ENCODE peak calls at places on chromosome 18, in four cellular contexts. One of them, this sample, is unnamed.

GRCh38 chr18:44687421-44687820 is 6.7 kb downstream of the SETBP1 start:
- DNase-seq in psoas muscle: no peak
- DNase-seq in astrocyte of the spinal cord: no peak
- DNase-seq in CD8-positive, alpha-beta T cell: no peak
- DNase-seq in this sample: no peak

GRCh38 chr18:27713037-27713726 is 463.7 kb downstream of the CDH2 start:
- DNase-seq in psoas muscle: no peak
- DNase-seq in CD8-positive, alpha-beta T cell: no peak
- DNase-seq in astrocyte of the spinal cord: peak; percentile 59
- DNase-seq in this sample: no peak

GRCh38 chr18:78768655-78769501 is 210.7 kb upstream of the SALL3 start:
- DNase-seq in astrocyte of the spinal cord: no peak
- DNase-seq in CD8-positive, alpha-beta T cell: no peak
- DNase-seq in psoas muscle: no peak
- DNase-seq in this sample: no peak

GRCh38 chr18:41713969-41714700 is 240.9 kb upstream of the PIK3C3 start:
- DNase-seq in psoas muscle: no peak
- DNase-seq in CD8-positive, alpha-beta T cell: no peak
- DNase-seq in astrocyte of the spinal cord: no peak
- DNase-seq in this sample: no peak

GRCh38 chr18:34978533-34978893 is 62.7 kb upstream of the MAPRE2 start:
- DNase-seq in astrocyte of the spinal cord: no peak
- DNase-seq in CD8-positive, alpha-beta T cell: no peak
- DNase-seq in psoas muscle: no peak
- DNase-seq in this sample: no peak

GRCh38 chr18:7452331-7452730 is 114.8 kb upstream of the PTPRM start:
- DNase-seq in astrocyte of the spinal cord: peak; percentile 9
- DNase-seq in psoas muscle: no peak
- DNase-seq in CD8-positive, alpha-beta T cell: no peak
- DNase-seq in this sample: no peak

GRCh38 chr18:26656944-26657536 is 108.7 kb upstream of the KCTD1 start:
- DNase-seq in astrocyte of the spinal cord: peak; percentile 71
- DNase-seq in CD8-positive, alpha-beta T cell: no peak
- DNase-seq in psoas muscle: peak; percentile 75
- DNase-seq in this sample: no peak

GRCh38 chr18:741931-742512 is 29.6 kb upstream of the ENOSF1 start:
- DNase-seq in CD8-positive, alpha-beta T cell: no peak
- DNase-seq in astrocyte of the spinal cord: peak; percentile 60
- DNase-seq in psoas muscle: no peak
- DNase-seq in this sample: peak; percentile 12

GRCh38 chr18:27057459-27058302 is 127.4 kb downstream of the CHST9 start:
- DNase-seq in CD8-positive, alpha-beta T cell: no peak
- DNase-seq in psoas muscle: no peak
- DNase-seq in astrocyte of the spinal cord: no peak
- DNase-seq in this sample: no peak

GRCh38 chr18:58867281-58867961 is 2.7 kb downstream of the ZNF532 start:
- DNase-seq in astrocyte of the spinal cord: peak; percentile 52
- DNase-seq in psoas muscle: no peak
- DNase-seq in CD8-positive, alpha-beta T cell: no peak
- DNase-seq in this sample: no peak

GRCh38 chr18:43034683-43035500 is 80.6 kb downstream of the RIT2 start:
- DNase-seq in psoas muscle: no peak
- DNase-seq in CD8-positive, alpha-beta T cell: no peak
- DNase-seq in astrocyte of the spinal cord: no peak
- DNase-seq in this sample: no peak

GRCh38 chr18:27113358-27113757 is 71.8 kb downstream of the CHST9 start:
- DNase-seq in astrocyte of the spinal cord: no peak
- DNase-seq in CD8-positive, alpha-beta T cell: no peak
- DNase-seq in psoas muscle: no peak
- DNase-seq in this sample: no peak

GRCh38 chr18:41391616-41392610 is 563.1 kb upstream of the PIK3C3 start:
- DNase-seq in astrocyte of the spinal cord: peak; percentile 75
- DNase-seq in CD8-positive, alpha-beta T cell: no peak
- DNase-seq in psoas muscle: peak; percentile 12
- DNase-seq in this sample: no peak

GRCh38 chr18:44423826-44424225 is 256.9 kb upstream of the SETBP1 start:
- DNase-seq in astrocyte of the spinal cord: no peak
- DNase-seq in psoas muscle: no peak
- DNase-seq in CD8-positive, alpha-beta T cell: no peak
- DNase-seq in this sample: no peak

GRCh38 chr18:78507217-78507616 is 472.4 kb upstream of the SALL3 start:
- DNase-seq in CD8-positive, alpha-beta T cell: no peak
- DNase-seq in psoas muscle: no peak
- DNase-seq in astrocyte of the spinal cord: no peak
- DNase-seq in this sample: no peak

GRCh38 chr18:51195602-51196115 is 1.8 kb downstream of the MEX3C start:
- DNase-seq in CD8-positive, alpha-beta T cell: peak; percentile 13
- DNase-seq in psoas muscle: no peak
- DNase-seq in astrocyte of the spinal cord: peak; percentile 69
- DNase-seq in this sample: no peak

GRCh38 chr18:40813116-40813515 is 1141.9 kb upstream of the PIK3C3 start:
- DNase-seq in astrocyte of the spinal cord: no peak
- DNase-seq in psoas muscle: no peak
- DNase-seq in CD8-positive, alpha-beta T cell: no peak
- DNase-seq in this sample: no peak

GRCh38 chr18:14948163-14948540 is 200.2 kb downstream of the ANKRD30B start:
- DNase-seq in CD8-positive, alpha-beta T cell: no peak
- DNase-seq in psoas muscle: no peak
- DNase-seq in astrocyte of the spinal cord: no peak
- DNase-seq in this sample: no peak

GRCh38 chr18:34767601-34768027 is 57.5 kb downstream of the DTNA start:
- DNase-seq in psoas muscle: no peak
- DNase-seq in astrocyte of the spinal cord: peak; percentile 88
- DNase-seq in CD8-positive, alpha-beta T cell: no peak
- DNase-seq in this sample: peak; percentile 40

GRCh38 chr18:68275616-68276015 is 439.3 kb downstream of the TMX3 start:
- DNase-seq in astrocyte of the spinal cord: peak; percentile 89
- DNase-seq in CD8-positive, alpha-beta T cell: no peak
- DNase-seq in psoas muscle: no peak
- DNase-seq in this sample: peak; percentile 22

GRCh38 chr18:7158201-7158600 is 40.6 kb upstream of the LAMA1 start:
- DNase-seq in CD8-positive, alpha-beta T cell: no peak
- DNase-seq in astrocyte of the spinal cord: peak; percentile 52
- DNase-seq in psoas muscle: no peak
- DNase-seq in this sample: no peak

GRCh38 chr18:24427484-24427883 is 1.0 kb downstream of the IMPACT start:
- DNase-seq in CD8-positive, alpha-beta T cell: no peak
- DNase-seq in astrocyte of the spinal cord: peak; percentile 7
- DNase-seq in psoas muscle: no peak
- DNase-seq in this sample: no peak
- TF ChIP-seq CTCF in CD8-positive, alpha-beta T cell: no peak
- TF ChIP-seq CTCF in astrocyte of the spinal cord: no peak
- TF ChIP-seq CTCF in psoas muscle: no peak
- TF ChIP-seq CTCF in this sample: no peak

GRCh38 chr18:63107171-63107850 is 212.3 kb downstream of the BCL2 start:
- DNase-seq in CD8-positive, alpha-beta T cell: no peak
- DNase-seq in psoas muscle: no peak
- DNase-seq in astrocyte of the spinal cord: no peak
- DNase-seq in this sample: no peak

GRCh38 chr18:63109789-63110188 is 209.8 kb downstream of the BCL2 start:
- DNase-seq in astrocyte of the spinal cord: no peak
- DNase-seq in psoas muscle: no peak
- DNase-seq in CD8-positive, alpha-beta T cell: no peak
- DNase-seq in this sample: no peak

GRCh38 chr18:63107931-63108330 is 211.6 kb downstream of the BCL2 start:
- DNase-seq in CD8-positive, alpha-beta T cell: no peak
- DNase-seq in astrocyte of the spinal cord: no peak
- DNase-seq in psoas muscle: no peak
- DNase-seq in this sample: no peak

GRCh38 chr18:63105636-63106316 is 213.8 kb downstream of the BCL2 start:
- DNase-seq in CD8-positive, alpha-beta T cell: no peak
- DNase-seq in psoas muscle: no peak
- DNase-seq in astrocyte of the spinal cord: no peak
- DNase-seq in this sample: no peak

GRCh38 chr18:63106727-63107126 is 212.8 kb downstream of the BCL2 start:
- DNase-seq in CD8-positive, alpha-beta T cell: no peak
- DNase-seq in psoas muscle: no peak
- DNase-seq in astrocyte of the spinal cord: no peak
- DNase-seq in this sample: no peak
- H3K4me3 ChIP-seq in CD8-positive, alpha-beta T cell: no peak overlapping the region
- H3K4me3 ChIP-seq in psoas muscle: no peak overlapping the region
- H3K4me3 ChIP-seq in astrocyte of the spinal cord: no peak overlapping the region
- H3K4me3 ChIP-seq in this sample: no peak overlapping the region

DNA sequence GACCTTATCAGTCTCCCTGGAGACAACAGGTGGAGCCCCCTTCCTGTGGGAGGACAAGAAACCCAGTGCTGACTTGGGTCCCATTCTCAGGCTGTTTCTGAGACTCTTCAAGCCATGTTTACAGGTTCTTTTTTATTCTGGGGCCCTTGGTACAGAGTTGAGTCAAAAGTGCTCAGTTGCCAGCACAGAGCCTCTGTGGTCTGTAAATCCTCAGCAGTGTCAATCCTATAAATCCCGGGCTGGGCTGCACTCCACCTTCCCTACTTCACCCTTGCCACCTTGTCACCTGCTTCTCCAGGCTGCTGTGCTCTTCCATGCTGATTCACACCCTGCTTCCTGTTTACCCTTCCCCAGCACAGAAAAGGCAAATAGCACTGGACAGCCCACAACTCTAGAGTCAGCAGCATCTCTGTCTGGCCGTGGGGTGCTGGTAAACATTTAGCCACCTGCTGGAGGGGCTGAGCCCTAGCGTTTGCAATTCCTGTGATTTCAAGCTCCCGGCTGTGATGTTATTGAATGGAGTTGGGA is 74.7 kb downstream of the TNFRSF11A start:
- DNase-seq in psoas muscle: no peak
- DNase-seq in astrocyte of the spinal cord: no peak
- DNase-seq in CD8-positive, alpha-beta T cell: no peak
- DNase-seq in this sample: no peak
- TF ChIP-seq CTCF in psoas muscle: no peak
- TF ChIP-seq CTCF in astrocyte of the spinal cord: peak; percentile 28
- TF ChIP-seq CTCF in CD8-positive, alpha-beta T cell: no peak
- TF ChIP-seq CTCF in this sample: peak; percentile 55

DNA sequence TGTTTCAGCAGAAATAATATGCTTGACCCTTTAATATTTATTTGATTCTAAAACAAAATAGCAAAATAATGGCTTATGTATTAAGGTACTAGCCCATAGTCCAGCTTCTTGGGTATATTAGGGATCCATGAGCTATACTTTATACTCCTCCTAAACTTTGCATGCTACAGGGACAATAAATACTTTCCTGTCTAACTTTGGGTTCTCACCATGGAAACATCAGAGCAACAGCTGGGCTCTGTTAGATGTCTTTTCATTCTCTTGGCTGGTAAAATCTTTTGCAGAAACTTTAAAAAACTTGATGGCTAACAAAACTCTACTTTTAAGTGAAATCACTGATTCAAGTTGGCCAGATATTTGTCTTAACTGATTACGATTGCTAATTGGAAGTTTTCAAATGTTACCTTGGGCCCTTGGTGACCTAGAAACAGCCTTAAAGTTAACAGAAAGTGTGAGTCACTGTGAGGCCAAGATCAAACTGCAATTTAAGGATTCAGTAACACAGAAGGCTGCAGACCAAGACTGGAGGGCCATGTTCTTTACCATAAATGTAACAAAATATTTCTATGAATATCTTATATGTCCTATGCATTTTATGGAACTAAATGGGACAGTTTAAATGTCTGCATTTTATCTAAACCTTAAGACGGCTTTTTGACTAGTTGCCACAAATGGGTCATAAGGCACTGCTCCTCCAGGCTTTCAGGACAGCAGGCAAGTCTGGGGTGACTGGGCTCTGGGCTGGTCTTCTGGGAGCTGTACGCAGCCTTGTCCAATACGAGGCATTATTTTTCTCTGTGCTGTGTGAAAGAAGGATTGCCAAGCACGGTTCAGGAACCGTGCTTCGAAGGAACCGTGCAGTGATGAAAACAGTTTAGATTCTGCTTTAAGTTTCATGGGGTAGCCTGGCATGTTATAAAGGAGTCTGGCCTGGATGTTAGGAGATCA is 188.5 kb downstream of the TPGS2 start:
- DNase-seq in astrocyte of the spinal cord: no peak
- DNase-seq in CD8-positive, alpha-beta T cell: no peak
- DNase-seq in psoas muscle: no peak
- DNase-seq in this sample: no peak
- H3K4me3 ChIP-seq in astrocyte of the spinal cord: no peak overlapping the region
- H3K4me3 ChIP-seq in CD8-positive, alpha-beta T cell: no peak overlapping the region
- H3K4me3 ChIP-seq in psoas muscle: no peak overlapping the region
- H3K4me3 ChIP-seq in this sample: no peak overlapping the region

GRCh38 chr18:9571546-9571945 is 42.8 kb downstream of the PPP4R1 start:
- DNase-seq in CD8-positive, alpha-beta T cell: no peak
- DNase-seq in psoas muscle: no peak
- DNase-seq in astrocyte of the spinal cord: no peak
- DNase-seq in this sample: no peak

GRCh38 chr18:9578306-9578705 is 36.1 kb downstream of the PPP4R1 start:
- DNase-seq in astrocyte of the spinal cord: no peak
- DNase-seq in psoas muscle: no peak
- DNase-seq in CD8-positive, alpha-beta T cell: no peak
- DNase-seq in this sample: no peak

GRCh38 chr18:9574473-9575115 is 39.8 kb downstream of the PPP4R1 start:
- DNase-seq in astrocyte of the spinal cord: no peak
- DNase-seq in CD8-positive, alpha-beta T cell: no peak
- DNase-seq in psoas muscle: no peak
- DNase-seq in this sample: no peak

GRCh38 chr18:9577361-9577760 is 37.0 kb downstream of the PPP4R1 start:
- DNase-seq in CD8-positive, alpha-beta T cell: no peak
- DNase-seq in astrocyte of the spinal cord: no peak
- DNase-seq in psoas muscle: no peak
- DNase-seq in this sample: no peak

DNA sequence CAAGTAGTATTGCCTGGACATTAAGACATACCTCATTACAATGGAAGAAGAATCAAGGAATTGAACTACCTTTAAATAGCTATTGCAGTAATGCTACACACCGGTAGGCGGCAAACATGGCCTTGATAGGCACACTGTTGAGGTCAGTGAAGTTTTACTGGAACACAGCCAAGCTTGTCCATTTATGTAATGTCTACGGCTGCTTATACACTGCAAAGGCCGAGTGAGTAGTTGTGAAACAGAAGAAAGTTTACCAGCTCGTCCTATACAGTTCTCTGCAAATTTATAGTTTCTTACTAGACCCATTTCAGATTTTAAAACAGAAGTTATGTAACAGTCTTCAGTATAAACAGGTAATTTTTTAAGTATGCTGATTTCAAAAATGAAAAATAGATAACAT is 38.8 kb downstream of the PPP4R1 start:
- DNase-seq in astrocyte of the spinal cord: peak; percentile 94
- DNase-seq in CD8-positive, alpha-beta T cell: no peak
- DNase-seq in psoas muscle: peak; percentile 37
- DNase-seq in this sample: peak; percentile 83
- TF ChIP-seq CTCF in astrocyte of the spinal cord: peak; percentile 88
- TF ChIP-seq CTCF in CD8-positive, alpha-beta T cell: peak; percentile 29
- TF ChIP-seq CTCF in psoas muscle: peak; percentile 87
- TF ChIP-seq CTCF in this sample: peak; percentile 92

DNA sequence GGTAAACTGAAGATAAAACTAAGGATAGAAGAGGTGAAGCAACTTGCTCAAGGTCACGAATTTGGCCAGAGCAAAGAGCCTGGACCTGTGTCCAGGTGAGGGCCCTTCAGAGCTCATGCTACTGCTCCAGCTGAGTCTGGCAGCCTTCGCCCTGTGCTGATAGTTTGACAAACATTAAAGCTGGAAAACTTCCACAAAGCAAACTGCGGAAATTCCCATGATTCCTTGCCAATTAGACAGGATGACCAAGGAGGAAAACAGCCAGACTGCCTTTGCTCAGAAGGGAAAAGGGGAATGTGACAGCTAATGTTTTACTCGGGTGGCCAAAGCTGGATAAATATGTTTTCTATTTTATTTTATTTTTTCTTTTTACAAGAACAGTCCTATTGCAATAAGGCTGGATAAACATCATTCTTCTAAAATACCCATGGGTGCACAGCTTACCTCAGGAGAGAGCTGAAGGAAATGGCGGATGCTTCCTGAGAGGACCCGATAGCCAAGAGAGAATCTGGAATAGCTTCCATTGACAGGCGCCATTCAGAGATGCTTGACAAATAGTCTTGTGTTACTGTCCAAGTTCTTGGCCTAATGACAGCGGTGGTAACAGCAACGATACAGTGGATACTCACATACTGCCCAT is 5.3 kb upstream of the CTAGE1 start:
- DNase-seq in psoas muscle: no peak
- DNase-seq in CD8-positive, alpha-beta T cell: no peak
- DNase-seq in astrocyte of the spinal cord: no peak
- DNase-seq in this sample: no peak
- H3K4me3 ChIP-seq in psoas muscle: no peak overlapping the region
- H3K4me3 ChIP-seq in CD8-positive, alpha-beta T cell: no peak overlapping the region
- H3K4me3 ChIP-seq in astrocyte of the spinal cord: no peak overlapping the region
- H3K4me3 ChIP-seq in this sample: no peak overlapping the region

This sample was measured in epithelial cell of proximal tubule.